ENCODE peak calls at places on chromosomes 12 and 14, in four cellular contexts. B is AG04450, Z is stomach, M is tibial artery. H is an unnamed sample.

GRCh38 chr12:91913124-91913523 is 232.5 kb downstream of the BTG1 start:
- DNase-seq in B (no peak), Z (no peak), M (no peak), H (no peak)

GRCh38 chr12:40031965-40032364 is 73.9 kb downstream of the SLC2A13 start:
- DNase-seq in B (no peak), Z (no peak), M (no peak), H (no peak)

GRCh38 chr12:122024132-122024785 is 2.6 kb downstream of the BCL7A start:
- DNase-seq in B (no peak), Z (no peak), M (no peak), H (no peak)

GRCh38 chr12:78402366-78403134 is 462.0 kb upstream of the SYT1 start:
- DNase-seq in B (no peak), Z (no peak), M (no peak), H (no peak)

GRCh38 chr12:82708507-82708906 is 21.8 kb downstream of the TMTC2 start:
- DNase-seq in B (no peak), Z (no peak), M (no peak), H (no peak)

GRCh38 chr12:132490481-132491348 is 764 bp downstream of the FBRSL1 start:
- DNase-seq in B (no peak), Z (no peak), M (no peak), H (no peak)

GRCh38 chr12:79298511-79298910 is 392.3 kb downstream of the PAWR start:
- DNase-seq in B (no peak), Z (no peak), M (no peak), H (no peak)

GRCh38 chr12:74780458-74781241 is 243.0 kb downstream of the ATXN7L3B start:
- DNase-seq in B (no peak), Z (no peak), M (no peak), H (no peak)

GRCh38 chr14:64266206-64266605 is 28.0 kb downstream of the ESR2 start:
- DNase-seq in B (peak; percentile 36), Z (no peak), M (no peak), H (no peak)

GRCh38 chr12:68180792-68181744 is 21.5 kb upstream of the IFNG start:
- DNase-seq in B (no peak), Z (no peak), M (no peak), H (no peak)

GRCh38 chr12:51905507-51906438 is 1.5 kb upstream of the ACVRL1 start:
- DNase-seq in B (no peak), Z (peak; percentile 52), M (peak; percentile 80), H (no peak)

GRCh38 chr12:43113153-43113552 is 438.9 kb downstream of the ADAMTS20 start:
- DNase-seq in B (no peak), Z (no peak), M (no peak), H (no peak)

GRCh38 chr12:62924084-62924483 is 10.9 kb downstream of the PPM1H start:
- DNase-seq in B (no peak), Z (no peak), M (no peak), H (no peak)

GRCh38 chr14:68842298-68842697 is 49.4 kb upstream of the ZFP36L1 start:
- DNase-seq in B (no peak), Z (no peak), M (no peak), H (no peak)

GRCh38 chr12:87807127-87807526 is 222.1 kb downstream of the C12orf50 start:
- DNase-seq in B (no peak), Z (no peak), M (no peak), H (no peak)

GRCh38 chr14:42224053-42224888 is 617.6 kb downstream of the LRFN5 start:
- DNase-seq in B (peak; percentile 38), Z (peak; percentile 52), M (no peak), H (peak; percentile 51)

GRCh38 chr14:60151715-60152114 is 13.5 kb downstream of the DHRS7 start:
- DNase-seq in B (peak; percentile 62), Z (peak; percentile 59), M (peak; percentile 87), H (peak; percentile 86)

GRCh38 chr12:1917172-1918070 is 1.0 kb downstream of the CACNA2D4 start:
- DNase-seq in B (no peak), Z (peak; percentile 24), M (peak; percentile 60), H (no peak)

GRCh38 chr12:113609692-113610469 is 138.2 kb upstream of the LHX5 start:
- DNase-seq in B (no peak), Z (no peak), M (no peak), H (no peak)

GRCh38 chr14:98227000-98227726 is 1044.8 kb downstream of the BCL11B start:
- DNase-seq in B (no peak), Z (no peak), M (peak; percentile 28), H (no peak)

GRCh38 chr14:72172597-72172996 is 240.4 kb downstream of the RGS6 start:
- DNase-seq in B (no peak), Z (no peak), M (no peak), H (no peak)

GRCh38 chr12:94570161-94570560 is 80.2 kb downstream of the TMCC3 start:
- DNase-seq in B (no peak), Z (no peak), M (no peak), H (no peak)

GRCh38 chr12:93990832-93991748 is 157.3 kb upstream of the PLXNC1 start:
- DNase-seq in B (no peak), Z (no peak), M (peak; percentile 68), H (peak; percentile 75)

GRCh38 chr14:24852312-24853060 is 197.5 kb downstream of the STXBP6 start:
- DNase-seq in B (no peak), Z (no peak), M (no peak), H (no peak)
- TF ChIP-seq CTCF in B (peak; percentile 5), Z (no peak), M (no peak), H (no peak)

GRCh38 chr12:112169086-112169872 is 43.9 kb downstream of the TRAFD1 start:
- DNase-seq in B (no peak), Z (no peak), M (peak; percentile 56), H (peak; percentile 35)
- H3K27ac ChIP-seq in B (no peak overlapping the region), Z (no peak overlapping the region), M (no peak overlapping the region), H (no peak overlapping the region)

GRCh38 chr14:55136241-55136640 is 7.2 kb downstream of the LGALS3 start:
- DNase-seq in B (no peak), Z (no peak), M (no peak), H (no peak)

GRCh38 chr14:55139152-55139551 is 10.1 kb downstream of the LGALS3 start:
- DNase-seq in B (no peak), Z (no peak), M (no peak), H (no peak)

GRCh38 chr14:55139696-55140509 is 10.9 kb downstream of the LGALS3 start:
- DNase-seq in B (no peak), Z (no peak), M (no peak), H (no peak)

GRCh38 chr14:55136868-55137785 is 8.1 kb downstream of the LGALS3 start:
- DNase-seq in B (peak; percentile 71), Z (peak; percentile 79), M (peak; percentile 87), H (peak; percentile 63)

DNA sequence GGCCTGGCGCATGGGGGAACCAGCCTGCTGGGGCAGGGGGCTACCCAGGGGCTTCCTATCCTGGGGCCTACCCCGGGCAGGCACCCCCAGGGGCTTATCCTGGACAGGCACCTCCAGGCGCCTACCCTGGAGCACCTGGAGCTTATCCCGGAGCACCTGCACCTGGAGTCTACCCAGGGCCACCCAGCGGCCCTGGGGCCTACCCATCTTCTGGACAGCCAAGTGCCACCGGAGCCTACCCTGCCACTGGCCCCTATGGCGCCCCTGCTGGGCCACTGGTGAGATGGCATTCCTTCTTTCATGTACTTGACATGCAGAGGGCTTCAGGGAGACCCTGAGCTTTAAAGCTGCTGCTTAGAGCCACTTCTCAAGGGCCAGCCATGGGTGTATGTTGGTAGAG is 9.0 kb downstream of the LGALS3 start:
- DNase-seq in B (no peak), Z (no peak), M (no peak), H (no peak)
- TF ChIP-seq CTCF in B (peak; percentile 25), Z (no peak), M (no peak), H (no peak)

DNA sequence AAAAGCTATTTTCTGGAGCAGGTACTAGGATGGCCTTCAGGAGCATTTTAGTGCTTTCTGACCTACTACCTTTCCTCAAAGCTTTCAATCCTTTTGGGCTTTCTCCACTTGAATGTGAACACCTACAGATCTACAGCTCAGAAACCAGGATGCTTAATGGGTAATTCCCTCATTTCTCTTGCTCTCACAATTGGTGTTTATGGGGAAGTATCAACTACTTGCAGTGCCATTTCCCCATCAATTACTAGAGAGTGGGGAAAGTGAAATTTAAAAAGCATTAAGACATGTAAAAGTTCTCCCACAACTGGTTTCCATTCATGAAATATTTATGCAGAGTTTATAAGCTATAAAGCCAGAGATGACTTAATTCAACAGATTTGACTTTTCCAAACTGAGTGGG is 2.1 kb upstream of the YY1 start:
- DNase-seq in B (no peak), Z (no peak), M (no peak), H (no peak)
- H3K27ac ChIP-seq in B (no peak overlapping the region), Z (peak overlapping the region; percentile 100), M (no peak overlapping the region), H (no peak overlapping the region)

DNA sequence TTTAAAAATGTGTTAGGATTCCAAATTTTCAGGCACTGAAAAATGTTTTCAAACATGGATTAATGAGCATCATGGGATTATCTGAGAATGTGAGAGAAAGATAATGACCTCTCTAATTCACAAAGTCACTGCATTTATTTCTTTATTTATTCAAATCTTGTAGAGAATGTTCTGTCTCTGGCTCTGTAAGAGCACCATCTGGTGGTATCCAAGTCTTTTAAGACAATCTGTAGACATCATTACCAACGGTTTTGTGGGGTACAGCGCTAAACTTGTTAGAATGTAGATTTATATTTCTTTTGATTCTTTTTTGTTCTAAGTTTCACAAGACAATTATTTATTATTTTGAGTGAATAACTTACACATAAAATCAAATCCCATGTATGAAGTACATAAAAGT is 956.0 kb upstream of the NOVA1 start:
- DNase-seq in B (no peak), Z (no peak), M (no peak), H (no peak)
- TF ChIP-seq CTCF in B (no peak), Z (no peak), M (no peak), H (peak; percentile 17)

DNA sequence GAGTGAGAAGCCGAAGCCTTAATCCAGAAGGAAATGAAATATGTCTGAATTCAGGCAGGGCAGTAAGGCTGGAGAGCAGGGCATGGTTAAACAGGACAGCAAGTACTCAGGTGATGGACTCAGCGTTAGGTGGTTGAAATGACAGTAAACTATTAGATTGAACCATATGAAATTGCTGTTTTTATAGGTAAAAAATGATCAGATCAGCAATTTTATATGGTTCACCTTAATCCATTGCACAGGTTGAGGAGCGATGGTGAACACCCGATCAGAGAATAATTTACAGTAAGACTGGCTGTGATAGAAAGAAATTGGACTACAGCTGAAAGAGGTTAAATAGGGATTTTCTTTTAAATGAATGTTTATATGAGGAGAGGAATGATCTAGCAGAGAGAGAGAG is 56.6 kb downstream of the TTC6 start:
- DNase-seq in B (no peak), Z (no peak), M (no peak), H (no peak)
- H3K27ac ChIP-seq in B (no peak overlapping the region), Z (no peak overlapping the region), M (no peak overlapping the region), H (no peak overlapping the region)

GRCh38 chr14:101575581-101575980 is 14.3 kb downstream of the DIO3 start:
- DNase-seq in B (no peak), Z (no peak), M (no peak), H (no peak)
- TF ChIP-seq CTCF in B (no peak), Z (no peak), M (no peak), H (no peak)

DNA sequence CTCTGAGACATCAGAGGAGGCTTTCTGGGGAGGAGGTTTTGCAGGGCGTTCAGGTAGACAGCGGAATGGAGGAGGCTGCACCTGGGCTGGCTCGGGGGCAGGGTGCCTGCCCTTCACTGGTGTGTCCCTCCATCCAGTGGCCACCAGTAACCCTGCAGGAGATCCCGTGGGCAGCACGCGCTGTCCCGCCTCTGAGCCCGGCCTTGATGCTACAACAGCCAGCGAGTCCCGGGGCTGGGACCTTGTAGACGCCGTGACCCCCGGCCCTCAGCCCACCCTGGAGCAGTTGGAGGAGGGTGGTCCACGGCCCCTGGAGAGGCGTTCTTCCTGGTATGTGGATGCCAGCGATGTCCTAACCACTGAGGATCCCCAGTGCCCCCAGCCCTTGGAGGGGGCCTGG is 10.0 kb upstream of the ADSS1 start:
- DNase-seq in B (no peak), Z (no peak), M (no peak), H (no peak)
- H3K27ac ChIP-seq in B (no peak overlapping the region), Z (no peak overlapping the region), M (no peak overlapping the region), H (no peak overlapping the region)